ENCODE peak calls at places on chromosomes 13 and 19, in ten cellular contexts. H, D, L, X, G, M, B, R, K and Y are unnamed samples.

GRCh38 chr13:113034451-113035208 is 65.6 kb downstream of the MCF2L start:
- DNase-seq in M (peak; percentile 39), X (no peak), B (no peak), H (peak; percentile 32), R (peak; percentile 64), K (no peak), G (no peak), L (peak; percentile 33), D (no peak), Y (no peak)

GRCh38 chr19:41699231-41699967 is 9.0 kb upstream of the CEACAM5 start:
- DNase-seq in R (no peak), H (no peak), D (no peak), B (no peak), X (no peak), G (no peak), K (no peak), M (no peak), L (no peak), Y (no peak)

GRCh38 chr13:41384749-41385503 is 72.4 kb upstream of the RGCC start:
- DNase-seq in M (no peak), D (no peak), R (peak; percentile 17), L (no peak), K (no peak), H (no peak), G (no peak), X (no peak), B (no peak), Y (no peak)

GRCh38 chr13:24910502-24911134 is 146.6 kb downstream of the RNF17 start:
- DNase-seq in M (no peak), L (no peak), K (no peak), H (no peak), G (no peak), X (no peak), D (no peak), R (no peak), B (no peak), Y (no peak)

GRCh38 chr13:101490400-101491015 is 38.0 kb downstream of the ITGBL1 start:
- DNase-seq in D (no peak), G (no peak), M (no peak), K (peak; percentile 68), H (no peak), R (no peak), L (no peak), B (no peak), X (no peak), Y (no peak)

GRCh38 chr19:1012334-1012733 is 8.6 kb downstream of the TMEM259 start:
- DNase-seq in L (no peak), D (no peak), R (no peak), K (no peak), X (no peak), B (no peak), H (no peak), G (no peak), M (no peak), Y (no peak)

GRCh38 chr13:73171926-73172325 is 113.1 kb downstream of the KLF5 start:
- DNase-seq in H (no peak), B (no peak), K (no peak), D (no peak), R (peak; percentile 89), M (no peak), L (no peak), X (no peak), G (no peak), Y (no peak)

GRCh38 chr13:37755349-37755748 is 114.2 kb downstream of the TRPC4 start:
- DNase-seq in R (no peak), X (no peak), B (no peak), H (no peak), M (no peak), D (no peak), G (no peak), K (no peak), L (no peak), Y (no peak)

GRCh38 chr13:49855930-49856329 is 63.4 kb upstream of the KPNA3 start:
- DNase-seq in G (no peak), R (no peak), L (no peak), D (no peak), X (no peak), H (no peak), M (no peak), K (no peak), B (no peak), Y (no peak)

GRCh38 chr13:49859568-49859967 is 67.1 kb upstream of the KPNA3 start:
- DNase-seq in K (peak; percentile 78), M (peak; percentile 56), R (no peak), G (no peak), L (no peak), X (no peak), B (no peak), D (no peak), H (no peak), Y (no peak)

GRCh38 chr13:49853535-49853934 is 61.1 kb upstream of the KPNA3 start:
- DNase-seq in D (no peak), B (no peak), L (no peak), X (no peak), H (no peak), R (no peak), G (no peak), K (no peak), M (no peak), Y (no peak)

GRCh38 chr13:49858183-49858856 is 65.8 kb upstream of the KPNA3 start:
- DNase-seq in B (no peak), X (no peak), R (no peak), D (no peak), K (peak; percentile 90), H (no peak), L (no peak), G (no peak), M (no peak), Y (no peak)
- H3K4me3 ChIP-seq in B (no peak overlapping the region), X (no peak overlapping the region), R (no peak overlapping the region), D (no peak overlapping the region), K (no peak overlapping the region), H (no peak overlapping the region), L (no peak overlapping the region), G (no peak overlapping the region), M (no peak overlapping the region), Y (no peak overlapping the region)

DNA sequence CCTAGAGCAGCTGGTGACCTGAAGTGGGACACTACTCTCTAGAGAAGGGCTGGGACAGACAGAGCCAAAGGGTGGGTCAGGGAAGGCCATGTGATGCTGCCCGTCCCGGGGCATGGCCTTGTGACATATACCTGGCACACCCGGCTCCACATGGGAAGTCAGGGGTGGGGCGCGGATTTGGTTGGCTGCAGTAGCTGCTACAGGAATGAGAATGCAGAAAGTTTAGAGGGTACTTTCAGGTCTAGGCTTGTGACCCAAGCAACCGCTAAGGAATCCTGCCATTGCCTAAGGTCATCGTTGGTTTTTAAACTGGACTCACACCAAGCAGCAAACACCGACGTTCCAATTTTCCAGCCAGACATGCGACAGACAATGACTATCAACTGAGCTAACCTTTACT is 25.9 kb downstream of the RCBTB2 start:
- DNase-seq in G (no peak), R (no peak), B (peak; percentile 88), L (no peak), D (no peak), X (no peak), K (no peak), H (no peak), M (no peak), Y (no peak)
- H3K4me3 ChIP-seq in G (no peak overlapping the region), R (no peak overlapping the region), B (no peak overlapping the region), L (no peak overlapping the region), D (no peak overlapping the region), X (no peak overlapping the region), K (no peak overlapping the region), H (no peak overlapping the region), M (no peak overlapping the region), Y (no peak overlapping the region)

GRCh38 chr19:50720181-50720920 is 749 bp upstream of the SHANK1 start:
- DNase-seq in X (no peak), K (no peak), R (no peak), L (no peak), G (no peak), H (no peak), D (no peak), M (no peak), B (no peak), Y (no peak)

GRCh38 chr19:50720921-50721291 is 1.3 kb upstream of the SHANK1 start:
- DNase-seq in K (no peak), H (no peak), R (no peak), L (no peak), D (no peak), B (no peak), G (no peak), M (no peak), X (no peak), Y (no peak)

GRCh38 chr19:50718255-50719118 is 1.1 kb downstream of the SHANK1 start:
- DNase-seq in X (no peak), L (peak; percentile 48), D (no peak), K (no peak), G (no peak), R (no peak), M (no peak), H (no peak), B (no peak), Y (no peak)

GRCh38 chr19:50719119-50719435 is 525 bp downstream of the SHANK1 start:
- DNase-seq in G (no peak), D (no peak), X (no peak), R (no peak), K (no peak), M (no peak), L (no peak), B (no peak), H (no peak), Y (no peak)

GRCh38 chr19:50719566-50719965 is at the start of gene SHANK1:
- DNase-seq in L (no peak), G (no peak), D (no peak), H (no peak), X (no peak), B (no peak), M (no peak), K (no peak), R (no peak), Y (no peak)
- H3K4me3 ChIP-seq in L (peak within 1 kb of the TSS; percentile 83), G (peak within 1 kb of the TSS; percentile 61), D (peak within 1 kb of the TSS; percentile 55), H (peak within 1 kb of the TSS; percentile 36), X (no peak within 1 kb of the TSS), B (peak within 1 kb of the TSS; percentile 11), M (peak within 1 kb of the TSS; percentile 32), K (no peak within 1 kb of the TSS), R (peak within 1 kb of the TSS; percentile 36), Y (peak within 1 kb of the TSS; percentile 21)

GRCh38 chr19:15368798-15369593 is 10.6 kb downstream of the AKAP8 start:
- DNase-seq in X (no peak), R (no peak), G (no peak), H (no peak), K (no peak), D (no peak), L (no peak), B (no peak), M (no peak), Y (no peak)

GRCh38 chr19:15367439-15367838 is 12.1 kb downstream of the AKAP8 start:
- DNase-seq in K (no peak), L (no peak), R (no peak), D (no peak), B (no peak), X (no peak), H (no peak), M (no peak), G (no peak), Y (no peak)

GRCh38 chr19:15371119-15371518 is 8.5 kb downstream of the AKAP8 start:
- DNase-seq in R (no peak), B (no peak), L (no peak), K (no peak), D (no peak), X (no peak), H (no peak), G (no peak), M (no peak), Y (no peak)

GRCh38 chr19:15368051-15368632 is 11.4 kb downstream of the AKAP8 start:
- DNase-seq in B (no peak), H (no peak), D (no peak), K (no peak), R (no peak), X (no peak), M (no peak), L (no peak), G (no peak), Y (no peak)

GRCh38 chr19:15369594-15369891 is 10.0 kb downstream of the AKAP8 start:
- DNase-seq in B (no peak), H (no peak), R (no peak), G (no peak), D (no peak), X (no peak), K (no peak), M (no peak), L (no peak), Y (no peak)
- H3K4me3 ChIP-seq in B (no peak overlapping the region), H (no peak overlapping the region), R (no peak overlapping the region), G (no peak overlapping the region), D (no peak overlapping the region), X (no peak overlapping the region), K (no peak overlapping the region), M (no peak overlapping the region), L (no peak overlapping the region), Y (no peak overlapping the region)